ENCODE peak calls at places on chromosome 6, in seven cellular contexts. M, R, A, B, Z, V and G are unnamed samples.

GRCh38 chr6:137313928-137314855 is 95.0 kb upstream of the IFNGR1 start:
- DNase-seq in A (peak), R (peak), M (peak), B (peak), V (no peak), Z (peak), G (peak)

GRCh38 chr6:127420558-127420957 is 38.6 kb downstream of the KIAA0408 start:
- DNase-seq in Z (peak), M (peak), A (peak), R (peak), V (peak), B (peak), G (peak)

GRCh38 chr6:168018664-168019063 is 21.2 kb downstream of the KIF25 start:
- DNase-seq in V (no peak), A (no peak), Z (no peak), R (no peak), B (no peak), M (no peak), G (no peak)

GRCh38 chr6:743320-744096 is 50.6 kb upstream of the EXOC2 start:
- DNase-seq in A (no peak), B (no peak), M (no peak), V (no peak), R (no peak), Z (no peak), G (no peak)

GRCh38 chr6:110328231-110328630 is 29.9 kb downstream of the METTL24 start:
- DNase-seq in B (no peak), A (no peak), M (no peak), R (no peak), V (no peak), Z (no peak), G (no peak)

GRCh38 chr6:44563397-44563796 is 175.9 kb downstream of the CDC5L start:
- DNase-seq in Z (no peak), B (no peak), R (peak), M (no peak), A (no peak), V (no peak), G (no peak)

GRCh38 chr6:53020005-53020744 is 25.1 kb upstream of the GSTA4 start:
- DNase-seq in V (no peak), A (no peak), Z (peak), B (no peak), R (no peak), M (peak), G (no peak)

GRCh38 chr6:12602342-12602741 is 114.2 kb upstream of the PHACTR1 start:
- DNase-seq in M (no peak), V (no peak), Z (no peak), R (no peak), A (no peak), B (no peak), G (no peak)

GRCh38 chr6:138485005-138485545 is 14.2 kb downstream of the NHSL1 start:
- DNase-seq in Z (no peak), V (no peak), B (no peak), R (no peak), M (no peak), A (no peak), G (no peak)

GRCh38 chr6:117270121-117270959 is 5.0 kb downstream of the VGLL2 start:
- DNase-seq in R (no peak), M (no peak), A (no peak), V (no peak), Z (peak), B (no peak), G (no peak)

GRCh38 chr6:98880486-98880885 is 46.1 kb downstream of the POU3F2 start:
- DNase-seq in R (no peak), Z (no peak), A (no peak), M (no peak), B (peak), V (no peak), G (no peak)

DNA sequence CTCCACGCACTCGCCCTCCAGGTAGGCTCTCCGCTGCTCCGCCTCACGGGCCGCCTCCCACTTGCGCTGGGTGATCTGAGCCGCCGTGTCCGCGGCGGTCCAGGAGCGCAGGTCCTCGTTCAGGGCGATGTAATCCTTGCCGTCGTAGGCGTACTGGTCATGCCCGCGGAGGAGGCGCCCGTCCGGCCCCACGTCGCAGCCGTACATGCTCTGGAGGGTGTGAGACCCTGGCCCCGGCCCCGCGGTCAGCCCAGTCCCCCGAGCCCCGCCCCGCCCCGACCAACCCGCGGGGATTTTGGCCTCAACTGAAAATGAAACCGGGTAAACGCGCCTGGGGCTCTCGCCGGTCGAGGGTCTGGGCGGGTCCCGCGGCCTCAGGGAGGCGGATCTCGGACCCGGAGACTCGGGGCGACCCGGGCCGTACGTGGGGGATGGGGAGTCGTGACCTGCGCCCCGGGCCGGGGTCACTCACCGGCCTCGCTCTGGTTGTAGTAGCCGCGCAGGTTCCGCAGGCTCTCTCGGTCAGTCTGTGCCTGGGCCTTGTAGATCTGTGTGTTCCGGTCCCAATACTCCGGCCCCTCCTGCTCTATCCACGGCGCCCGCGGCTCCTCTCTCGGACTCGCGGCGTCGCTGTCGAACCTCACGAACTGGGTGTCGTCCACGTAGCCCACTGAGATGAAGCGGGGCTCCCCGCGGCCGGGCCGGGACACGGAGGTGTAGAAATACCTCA is 598 bp downstream of the HLA-B start:
- DNase-seq in A (no peak), V (no peak), M (no peak), R (no peak), B (no peak), Z (peak), G (peak)
- TF ChIP-seq TAF1 in A (no peak), V (no peak), M (no peak), R (no peak), B (no peak), Z (no peak), G (no peak)

DNA sequence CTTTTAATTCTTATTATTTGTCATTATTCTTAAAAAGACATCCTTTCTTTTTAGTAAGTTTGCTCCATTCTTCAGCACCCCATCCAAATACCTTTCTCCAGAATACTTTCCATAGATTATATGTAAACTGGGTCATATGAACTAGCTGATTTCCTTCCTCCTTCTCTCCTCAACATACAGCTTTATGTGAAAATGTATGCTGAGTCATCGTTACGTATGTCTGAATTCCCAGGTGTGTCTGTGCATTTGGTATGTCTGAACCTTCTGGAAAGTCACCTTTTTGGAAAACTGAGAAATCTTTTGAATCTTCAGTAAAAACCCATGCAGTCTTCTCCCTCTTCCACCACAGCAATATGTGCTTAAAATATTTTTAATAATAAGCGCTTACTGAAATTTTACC is 264.5 kb downstream of the EYA4 start:
- DNase-seq in R (no peak), V (no peak), Z (no peak), B (no peak), A (no peak), M (no peak), G (no peak)
- TF ChIP-seq TAF1 in R (no peak), V (no peak), Z (no peak), B (no peak), A (no peak), M (no peak), G (no peak)

GRCh38 chr6:169167581-169168301 is 85.9 kb downstream of the THBS2 start:
- DNase-seq in R (no peak), V (no peak), B (no peak), M (no peak), Z (peak), A (no peak), G (no peak)
- TF ChIP-seq TAF1 in R (no peak), V (no peak), B (no peak), M (no peak), Z (no peak), A (no peak), G (no peak)

GRCh38 chr6:135183532-135184440 is 2.7 kb downstream of the MYB start:
- DNase-seq in R (peak), M (peak), V (no peak), Z (peak), A (no peak), B (no peak), G (no peak)

GRCh38 chr6:135180458-135181332 is at the start of gene MYB:
- DNase-seq in M (peak), V (no peak), R (no peak), B (no peak), Z (peak), A (peak), G (peak)

GRCh38 chr6:135181333-135182119 is 418 bp downstream of the MYB start:
- DNase-seq in M (no peak), R (no peak), Z (no peak), A (no peak), B (no peak), V (no peak), G (no peak)

GRCh38 chr6:135182993-135183531 is 2.0 kb downstream of the MYB start:
- DNase-seq in Z (no peak), B (no peak), V (no peak), A (peak), R (no peak), M (peak), G (peak)

DNA sequence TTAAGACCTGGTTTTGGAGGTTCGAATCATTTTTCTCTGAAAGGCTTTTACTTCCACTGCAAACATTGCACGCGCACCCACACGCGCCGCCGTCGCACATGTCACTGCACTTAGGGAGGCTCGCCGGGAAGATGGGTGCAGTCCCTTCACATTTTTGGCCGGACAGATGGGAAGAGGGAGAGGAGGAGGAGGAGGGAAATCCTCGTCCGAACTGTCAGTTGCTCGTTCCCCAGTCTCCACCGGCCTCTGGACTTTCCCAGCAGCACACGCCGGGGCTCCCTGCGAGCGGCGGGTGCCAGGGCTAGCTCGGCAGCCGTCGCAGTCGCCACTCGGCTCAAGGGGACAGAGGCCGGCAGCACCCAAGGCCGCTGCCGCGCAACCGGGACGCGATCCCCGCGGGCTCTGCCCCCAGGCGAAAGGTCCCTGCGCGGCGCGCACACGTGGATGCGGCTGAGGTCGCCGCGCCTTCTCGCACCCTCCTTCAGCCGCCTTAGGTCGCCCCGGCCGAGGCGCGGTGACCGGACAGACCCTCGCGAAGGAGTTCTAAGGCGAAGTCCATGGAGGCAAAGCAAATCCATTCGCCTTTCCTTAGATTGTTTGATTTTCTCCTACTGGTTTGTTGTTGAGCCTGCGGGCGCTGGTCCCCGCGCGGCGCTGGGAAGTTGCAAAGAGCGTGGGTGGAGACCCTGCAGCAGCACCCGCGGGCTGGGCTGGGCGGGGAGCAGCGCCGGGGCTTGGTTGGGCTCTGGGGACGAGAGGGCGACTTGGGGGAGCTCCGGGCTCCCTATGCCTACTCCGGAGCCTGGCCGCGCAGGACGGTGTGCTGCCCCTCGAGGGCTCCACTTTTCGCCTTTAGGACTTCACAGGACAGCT is 1.2 kb downstream of the MYB start:
- DNase-seq in A (no peak), V (no peak), Z (peak), M (peak), R (no peak), B (no peak), G (no peak)
- TF ChIP-seq TAF1 in A (no peak), V (no peak), Z (no peak), M (no peak), R (no peak), B (no peak), G (no peak)

GRCh38 chr6:143027058-143027457 is 33.6 kb upstream of the AIG1 start:
- DNase-seq in V (peak), R (peak), Z (no peak), A (no peak), B (no peak), M (no peak), G (no peak)

GRCh38 chr6:143023695-143024094 is 37.0 kb upstream of the AIG1 start:
- DNase-seq in Z (no peak), A (no peak), V (no peak), R (no peak), B (no peak), M (no peak), G (no peak)

GRCh38 chr6:143018955-143019354 is 41.7 kb upstream of the AIG1 start:
- DNase-seq in V (no peak), A (no peak), R (no peak), M (no peak), Z (no peak), B (no peak), G (no peak)

GRCh38 chr6:143024977-143025376 is 35.7 kb upstream of the AIG1 start:
- DNase-seq in M (no peak), B (no peak), Z (no peak), R (no peak), A (no peak), V (no peak), G (no peak)

GRCh38 chr6:143021543-143021942 is 39.1 kb upstream of the AIG1 start:
- DNase-seq in A (no peak), B (no peak), R (no peak), Z (no peak), V (no peak), M (no peak), G (no peak)
- TF ChIP-seq TAF1 in A (no peak), B (no peak), R (no peak), Z (no peak), V (no peak), M (no peak), G (no peak)

GRCh38 chr6:101294676-101295075 is 98.8 kb upstream of the GRIK2 start:
- DNase-seq in M (no peak), B (no peak), R (no peak), V (no peak), Z (no peak), A (no peak), G (no peak)
- TF ChIP-seq TAF1 in M (no peak), B (no peak), R (no peak), V (no peak), Z (no peak), A (no peak), G (no peak)